ENCODE peak calls at places on chromosomes 12 and 14, in eight cellular contexts. One of them, this sample, is unnamed.

GRCh38 chr12:104576980-104577925 is 120.5 kb downstream of the CHST11 start:
- DNase-seq in transverse colon: no peak
- DNase-seq in cardiac muscle cell: no peak
- DNase-seq in GM23248: peak; percentile 88
- DNase-seq in PC-9: no peak
- DNase-seq in left ventricle myocardium inferior: no peak
- DNase-seq in thoracic aorta: no peak
- DNase-seq in IMR-90: peak; percentile 79
- DNase-seq in this sample: no peak

GRCh38 chr12:1552171-1552570 is 42.2 kb downstream of the FBXL14 start:
- DNase-seq in cardiac muscle cell: no peak
- DNase-seq in thoracic aorta: no peak
- DNase-seq in transverse colon: no peak
- DNase-seq in PC-9: no peak
- DNase-seq in left ventricle myocardium inferior: no peak
- DNase-seq in IMR-90: no peak
- DNase-seq in GM23248: peak; percentile 47
- DNase-seq in this sample: no peak

GRCh38 chr12:125125271-125125670 is 60.0 kb downstream of the AACS start:
- DNase-seq in IMR-90: no peak
- DNase-seq in GM23248: no peak
- DNase-seq in transverse colon: peak; percentile 71
- DNase-seq in thoracic aorta: no peak
- DNase-seq in cardiac muscle cell: no peak
- DNase-seq in left ventricle myocardium inferior: no peak
- DNase-seq in PC-9: peak; percentile 73
- DNase-seq in this sample: peak; percentile 36

GRCh38 chr12:111180830-111181726 is 187.8 kb downstream of the PHETA1 start:
- DNase-seq in thoracic aorta: peak; percentile 14
- DNase-seq in GM23248: peak; percentile 21
- DNase-seq in cardiac muscle cell: peak; percentile 83
- DNase-seq in left ventricle myocardium inferior: peak; percentile 69
- DNase-seq in IMR-90: peak; percentile 4
- DNase-seq in PC-9: no peak
- DNase-seq in transverse colon: peak; percentile 43
- DNase-seq in this sample: peak; percentile 85

GRCh38 chr12:16473610-16474326 is 126.3 kb downstream of the MGST1 start:
- DNase-seq in left ventricle myocardium inferior: no peak
- DNase-seq in GM23248: peak; percentile 52
- DNase-seq in PC-9: no peak
- DNase-seq in IMR-90: peak; percentile 63
- DNase-seq in thoracic aorta: no peak
- DNase-seq in transverse colon: no peak
- DNase-seq in cardiac muscle cell: peak; percentile 83
- DNase-seq in this sample: no peak

GRCh38 chr14:101120636-101121398 is 217.3 kb upstream of the RTL1 start:
- DNase-seq in IMR-90: no peak
- DNase-seq in thoracic aorta: no peak
- DNase-seq in GM23248: no peak
- DNase-seq in transverse colon: peak; percentile 37
- DNase-seq in cardiac muscle cell: no peak
- DNase-seq in PC-9: no peak
- DNase-seq in left ventricle myocardium inferior: peak; percentile 42
- DNase-seq in this sample: no peak

GRCh38 chr12:4700621-4701026 is 19.6 kb upstream of the GALNT8 start:
- DNase-seq in thoracic aorta: no peak
- DNase-seq in PC-9: no peak
- DNase-seq in cardiac muscle cell: peak; percentile 92
- DNase-seq in left ventricle myocardium inferior: peak; percentile 62
- DNase-seq in GM23248: no peak
- DNase-seq in transverse colon: no peak
- DNase-seq in IMR-90: peak; percentile 63
- DNase-seq in this sample: peak; percentile 22

GRCh38 chr12:91406920-91407341 is 224.3 kb upstream of the DCN start:
- DNase-seq in PC-9: peak; percentile 60
- DNase-seq in IMR-90: no peak
- DNase-seq in left ventricle myocardium inferior: no peak
- DNase-seq in transverse colon: peak; percentile 10
- DNase-seq in thoracic aorta: no peak
- DNase-seq in GM23248: peak; percentile 25
- DNase-seq in cardiac muscle cell: peak; percentile 30
- DNase-seq in this sample: peak; percentile 49

GRCh38 chr12:78183854-78184253 is 353.2 kb downstream of the NAV3 start:
- DNase-seq in left ventricle myocardium inferior: no peak
- DNase-seq in thoracic aorta: no peak
- DNase-seq in PC-9: no peak
- DNase-seq in GM23248: no peak
- DNase-seq in cardiac muscle cell: no peak
- DNase-seq in transverse colon: no peak
- DNase-seq in IMR-90: peak; percentile 37
- DNase-seq in this sample: no peak

GRCh38 chr12:113772505-113773030 is 193.6 kb downstream of the RBM19 start:
- DNase-seq in thoracic aorta: no peak
- DNase-seq in PC-9: no peak
- DNase-seq in IMR-90: no peak
- DNase-seq in transverse colon: no peak
- DNase-seq in cardiac muscle cell: no peak
- DNase-seq in left ventricle myocardium inferior: no peak
- DNase-seq in GM23248: no peak
- DNase-seq in this sample: no peak

GRCh38 chr14:89188492-89188891 is 228.5 kb downstream of the FOXN3 start:
- DNase-seq in left ventricle myocardium inferior: no peak
- DNase-seq in IMR-90: no peak
- DNase-seq in cardiac muscle cell: no peak
- DNase-seq in GM23248: no peak
- DNase-seq in transverse colon: no peak
- DNase-seq in thoracic aorta: no peak
- DNase-seq in PC-9: no peak
- DNase-seq in this sample: no peak

GRCh38 chr14:75328575-75328974 is 49.9 kb downstream of the FOS start:
- DNase-seq in left ventricle myocardium inferior: no peak
- DNase-seq in PC-9: no peak
- DNase-seq in transverse colon: no peak
- DNase-seq in GM23248: no peak
- DNase-seq in thoracic aorta: no peak
- DNase-seq in IMR-90: no peak
- DNase-seq in cardiac muscle cell: no peak
- DNase-seq in this sample: no peak
- H3K27ac ChIP-seq in left ventricle myocardium inferior: no peak overlapping the region
- H3K27ac ChIP-seq in PC-9: no peak overlapping the region
- H3K27ac ChIP-seq in transverse colon: no peak overlapping the region
- H3K27ac ChIP-seq in GM23248: no peak overlapping the region
- H3K27ac ChIP-seq in thoracic aorta: no peak overlapping the region
- H3K27ac ChIP-seq in IMR-90: no peak overlapping the region
- H3K27ac ChIP-seq in cardiac muscle cell: peak overlapping the region; percentile 28
- H3K27ac ChIP-seq in this sample: no peak overlapping the region

DNA sequence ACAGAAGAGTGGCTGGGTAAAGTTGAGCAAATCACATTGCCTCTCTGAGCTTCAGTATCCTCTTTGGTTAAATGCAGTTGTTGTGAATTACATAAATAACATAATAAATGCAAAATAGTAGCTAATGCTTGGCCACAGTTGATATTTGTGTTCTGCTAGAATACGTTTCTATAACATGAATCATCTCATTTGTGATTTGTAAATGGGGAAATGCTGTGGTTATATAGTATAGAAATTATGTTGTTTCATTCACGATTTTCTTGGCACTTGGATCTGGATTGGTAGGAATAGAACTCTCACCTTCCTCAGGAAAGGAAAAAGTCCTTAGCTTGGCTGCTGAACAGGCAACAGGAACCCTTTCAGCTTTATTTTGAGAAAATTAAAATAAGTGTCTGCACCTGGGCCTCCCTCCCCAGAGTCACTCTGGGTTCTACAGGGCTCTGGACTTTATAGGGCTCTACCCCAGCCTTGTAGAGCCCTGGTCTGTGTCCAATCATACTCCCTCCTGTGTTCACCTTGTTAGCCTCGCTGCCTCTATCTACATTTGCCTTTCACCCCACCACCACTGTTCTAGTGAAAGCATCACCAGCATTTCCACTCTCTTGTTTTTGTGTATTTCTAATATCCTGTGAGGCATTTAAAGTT is 107.7 kb upstream of the BCAT1 start:
- DNase-seq in PC-9: no peak
- DNase-seq in IMR-90: no peak
- DNase-seq in left ventricle myocardium inferior: no peak
- DNase-seq in thoracic aorta: no peak
- DNase-seq in transverse colon: no peak
- DNase-seq in cardiac muscle cell: no peak
- DNase-seq in GM23248: no peak
- DNase-seq in this sample: no peak
- H3K4me3 ChIP-seq in PC-9: no peak overlapping the region
- H3K4me3 ChIP-seq in IMR-90: no peak overlapping the region
- H3K4me3 ChIP-seq in left ventricle myocardium inferior: no peak overlapping the region
- H3K4me3 ChIP-seq in thoracic aorta: no peak overlapping the region
- H3K4me3 ChIP-seq in transverse colon: no peak overlapping the region
- H3K4me3 ChIP-seq in cardiac muscle cell: no peak overlapping the region
- H3K4me3 ChIP-seq in GM23248: no peak overlapping the region
- H3K4me3 ChIP-seq in this sample: no peak overlapping the region

DNA sequence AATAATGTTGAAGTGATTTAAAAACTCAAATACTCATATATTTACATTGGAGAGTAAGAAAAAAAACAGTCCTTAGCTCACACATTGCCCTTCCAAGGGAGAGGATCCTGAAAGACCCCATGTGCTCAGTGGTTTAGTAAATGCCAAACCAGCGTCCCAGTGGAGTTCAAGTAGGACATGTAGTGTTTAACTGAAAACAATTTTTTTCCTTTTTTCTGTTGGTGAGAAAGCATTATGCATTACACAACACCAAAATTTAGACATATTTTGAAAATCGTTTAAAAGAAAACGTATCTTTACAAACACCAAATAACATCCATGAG is 33.6 kb downstream of the UBR7 start:
- DNase-seq in left ventricle myocardium inferior: no peak
- DNase-seq in PC-9: no peak
- DNase-seq in GM23248: no peak
- DNase-seq in cardiac muscle cell: peak; percentile 6
- DNase-seq in thoracic aorta: no peak
- DNase-seq in transverse colon: no peak
- DNase-seq in IMR-90: no peak
- DNase-seq in this sample: no peak
- H3K27ac ChIP-seq in left ventricle myocardium inferior: no peak overlapping the region
- H3K27ac ChIP-seq in PC-9: no peak overlapping the region
- H3K27ac ChIP-seq in GM23248: peak overlapping the region; percentile 38
- H3K27ac ChIP-seq in cardiac muscle cell: no peak overlapping the region
- H3K27ac ChIP-seq in thoracic aorta: no peak overlapping the region
- H3K27ac ChIP-seq in transverse colon: no peak overlapping the region
- H3K27ac ChIP-seq in IMR-90: peak overlapping the region; percentile 81
- H3K27ac ChIP-seq in this sample: no peak overlapping the region

DNA sequence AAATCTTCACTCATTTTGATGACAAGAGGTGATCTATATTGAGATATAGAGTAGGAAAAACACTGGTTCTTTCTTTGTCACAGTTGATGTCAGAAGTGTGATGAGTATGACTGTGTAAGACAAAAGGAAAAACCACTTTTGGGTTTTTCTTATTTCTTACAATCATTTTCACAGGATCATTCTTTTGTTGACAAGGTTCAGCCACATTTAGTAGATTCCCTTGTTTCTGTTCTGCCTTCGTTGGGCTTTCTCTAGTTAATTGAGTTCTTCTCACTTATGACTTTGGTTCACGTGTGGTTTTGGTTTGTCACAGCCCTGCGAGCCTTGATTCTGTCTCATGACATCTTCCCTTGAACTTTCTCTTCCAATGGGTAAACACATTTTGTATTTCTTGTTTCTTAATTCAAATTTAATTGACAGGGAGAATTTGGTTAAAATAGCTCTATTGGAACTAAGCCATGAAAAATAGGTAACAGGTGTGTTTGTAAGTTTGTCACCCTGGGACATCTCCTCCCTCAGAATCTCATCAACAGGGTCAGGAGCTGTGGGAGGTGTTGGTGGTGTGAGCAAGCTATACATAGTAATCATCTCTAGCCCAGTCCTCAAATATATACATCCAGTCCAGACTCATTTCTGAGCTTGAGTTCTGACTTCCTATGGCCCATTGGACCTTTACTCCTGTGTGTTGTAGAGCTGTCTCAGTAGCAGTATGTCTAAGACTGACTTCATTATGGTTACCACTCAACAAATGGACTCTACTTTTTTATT is 255.3 kb downstream of the BMP4 start:
- DNase-seq in left ventricle myocardium inferior: no peak
- DNase-seq in IMR-90: no peak
- DNase-seq in transverse colon: no peak
- DNase-seq in cardiac muscle cell: no peak
- DNase-seq in GM23248: no peak
- DNase-seq in thoracic aorta: no peak
- DNase-seq in PC-9: no peak
- DNase-seq in this sample: no peak
- H3K4me3 ChIP-seq in left ventricle myocardium inferior: no peak overlapping the region
- H3K4me3 ChIP-seq in IMR-90: no peak overlapping the region
- H3K4me3 ChIP-seq in transverse colon: no peak overlapping the region
- H3K4me3 ChIP-seq in cardiac muscle cell: no peak overlapping the region
- H3K4me3 ChIP-seq in GM23248: no peak overlapping the region
- H3K4me3 ChIP-seq in thoracic aorta: no peak overlapping the region
- H3K4me3 ChIP-seq in PC-9: no peak overlapping the region
- H3K4me3 ChIP-seq in this sample: no peak overlapping the region

GRCh38 chr12:50505945-50506344 is 1.2 kb downstream of the DIP2B start:
- DNase-seq in transverse colon: peak; percentile 32
- DNase-seq in cardiac muscle cell: peak; percentile 24
- DNase-seq in left ventricle myocardium inferior: no peak
- DNase-seq in IMR-90: no peak
- DNase-seq in thoracic aorta: no peak
- DNase-seq in PC-9: no peak
- DNase-seq in GM23248: peak; percentile 46
- DNase-seq in this sample: peak; percentile 17
- H3K27ac ChIP-seq in transverse colon: peak overlapping the region; percentile 99
- H3K27ac ChIP-seq in cardiac muscle cell: peak overlapping the region; percentile 49
- H3K27ac ChIP-seq in left ventricle myocardium inferior: peak overlapping the region; percentile 97
- H3K27ac ChIP-seq in IMR-90: peak overlapping the region; percentile 90
- H3K27ac ChIP-seq in thoracic aorta: peak overlapping the region; percentile 89
- H3K27ac ChIP-seq in PC-9: no peak overlapping the region
- H3K27ac ChIP-seq in GM23248: peak overlapping the region; percentile 67
- H3K27ac ChIP-seq in this sample: peak overlapping the region; percentile 99

DNA sequence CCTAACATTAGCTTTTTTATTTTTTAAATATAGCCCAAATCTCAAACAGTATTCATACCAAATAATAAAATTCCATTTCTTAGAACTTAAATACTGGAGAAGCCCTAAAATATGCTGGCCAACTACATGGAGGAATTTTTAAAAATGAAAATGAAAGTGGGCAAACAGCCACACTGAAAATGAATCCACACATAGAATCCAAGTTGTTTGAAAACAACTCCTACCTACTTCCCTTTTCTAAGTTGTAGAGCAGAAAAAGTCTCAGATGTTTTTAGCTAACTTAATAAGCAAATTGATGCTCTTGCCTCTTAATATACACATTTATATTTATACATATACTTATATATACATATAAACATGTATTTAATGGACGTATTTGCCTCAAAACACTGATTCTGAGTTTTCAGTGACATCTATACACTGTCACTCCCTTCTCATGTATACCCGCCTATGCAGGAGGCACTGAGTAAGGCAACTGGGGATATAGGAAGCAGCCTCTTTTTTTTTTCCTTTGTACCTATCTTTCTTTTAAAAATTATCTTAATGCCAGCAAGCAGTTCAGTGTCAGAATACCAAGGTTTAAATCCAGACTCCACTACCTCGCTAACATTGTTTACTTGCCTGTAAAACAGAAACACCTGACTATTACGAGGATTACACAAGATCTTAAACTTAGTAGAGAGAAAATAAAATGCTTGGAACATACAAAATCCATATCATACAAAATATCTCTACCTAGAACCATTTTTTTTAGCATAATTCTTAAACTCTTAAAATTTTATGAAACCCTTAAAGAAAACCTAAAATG is 13.3 kb downstream of the DICER1 start:
- DNase-seq in transverse colon: no peak
- DNase-seq in thoracic aorta: no peak
- DNase-seq in PC-9: no peak
- DNase-seq in left ventricle myocardium inferior: no peak
- DNase-seq in cardiac muscle cell: peak; percentile 30
- DNase-seq in IMR-90: peak; percentile 29
- DNase-seq in GM23248: peak; percentile 39
- DNase-seq in this sample: no peak
- H3K4me3 ChIP-seq in transverse colon: peak overlapping the region; percentile 15
- H3K4me3 ChIP-seq in thoracic aorta: peak overlapping the region; percentile 25
- H3K4me3 ChIP-seq in PC-9: no peak overlapping the region
- H3K4me3 ChIP-seq in left ventricle myocardium inferior: peak overlapping the region; percentile 30
- H3K4me3 ChIP-seq in cardiac muscle cell: no peak overlapping the region
- H3K4me3 ChIP-seq in IMR-90: no peak overlapping the region
- H3K4me3 ChIP-seq in GM23248: peak overlapping the region; percentile 52
- H3K4me3 ChIP-seq in this sample: no peak overlapping the region

This sample was measured in hepatocyte.